ENCODE peak calls at places on chromosomes 2 and 18, in six cellular contexts. B, P, L, N, K and Q are unnamed samples.

GRCh38 chr2:196459539-196459938 is 180.0 kb upstream of the CCDC150 start:
- DNase-seq in L (no peak), B (peak), K (no peak), P (peak), N (no peak), Q (no peak)

GRCh38 chr18:48827321-48828200 is 123.2 kb downstream of the SMAD7 start:
- DNase-seq in L (peak), B (peak), K (peak), P (peak), N (peak), Q (no peak)

GRCh38 chr2:209086761-209087160 is 337.1 kb upstream of the MAP2 start:
- DNase-seq in N (no peak), L (no peak), K (no peak), P (no peak), B (no peak), Q (no peak)

GRCh38 chr2:3461781-3462492 is 57.4 kb downstream of the ADI1 start:
- DNase-seq in N (peak), L (peak), B (peak), P (peak), K (peak), Q (peak)

GRCh38 chr18:22563098-22563707 is 145.5 kb upstream of the CTAGE1 start:
- DNase-seq in K (no peak), B (peak), N (no peak), L (peak), P (peak), Q (no peak)

GRCh38 chr18:9563326-9563725 is 51.0 kb downstream of the PPP4R1 start:
- DNase-seq in K (no peak), N (no peak), P (no peak), L (no peak), B (no peak), Q (no peak)

GRCh38 chr2:60855989-60856669 is 25.2 kb upstream of the REL start:
- DNase-seq in B (no peak), K (no peak), P (no peak), L (no peak), N (no peak), Q (no peak)

GRCh38 chr18:75784413-75784812 is 356.9 kb upstream of the SMIM21 start:
- DNase-seq in P (no peak), B (no peak), N (no peak), K (no peak), L (no peak), Q (no peak)

GRCh38 chr2:98474979-98475632 is 30.4 kb downstream of the INPP4A start:
- DNase-seq in L (no peak), K (no peak), P (no peak), N (no peak), B (no peak), Q (no peak)

GRCh38 chr2:106812377-106812776 is 73.6 kb downstream of the ST6GAL2 start:
- DNase-seq in P (peak), B (no peak), L (no peak), N (no peak), K (no peak), Q (no peak)

GRCh38 chr2:16179701-16180402 is 239.5 kb downstream of the MYCN start:
- DNase-seq in N (no peak), B (no peak), K (no peak), L (no peak), P (no peak), Q (no peak)

GRCh38 chr2:177799531-177799930 is 273.0 kb downstream of the PDE11A start:
- DNase-seq in N (no peak), B (peak), L (peak), P (peak), K (no peak), Q (no peak)

GRCh38 chr2:193695367-193695766 is 1500.6 kb upstream of the TMEFF2 start:
- DNase-seq in N (peak), P (peak), B (peak), K (no peak), L (no peak), Q (peak)

GRCh38 chr2:143161982-143162837 is 33.0 kb downstream of the ARHGAP15 start:
- DNase-seq in B (peak), P (peak), N (peak), L (peak), K (no peak), Q (peak)

GRCh38 chr2:240435955-240436625 is 627 bp downstream of the GPC1 start:
- DNase-seq in K (peak), B (peak), N (peak), L (peak), P (peak), Q (no peak)

GRCh38 chr2:96505231-96505889 is at the start of gene NEURL3:
- DNase-seq in B (peak), K (peak), P (peak), L (peak), N (no peak), Q (no peak)

GRCh38 chr18:22728481-22729105 is 204.5 kb upstream of the RBBP8 start:
- DNase-seq in K (no peak), N (no peak), L (no peak), P (peak), B (no peak), Q (no peak)

GRCh38 chr2:237647176-237648015 is 20.0 kb downstream of the LRRFIP1 start:
- DNase-seq in K (no peak), P (no peak), B (no peak), L (no peak), N (no peak), Q (no peak)

GRCh38 chr18:33716061-33716683 is 138.2 kb downstream of the ASXL3 start:
- DNase-seq in B (no peak), P (peak), K (no peak), N (no peak), L (no peak), Q (no peak)